ENCODE peak calls at places on chromosomes 7 and 10, in nine cellular contexts. One of them, this sample, is unnamed.

GRCh38 chr7:75776295-75776971 is 4.4 kb upstream of the CCL26 start:
- DNase-seq in endothelial cell of umbilical vein: no peak
- DNase-seq in suprapubic skin: no peak
- DNase-seq in HCT116: no peak
- DNase-seq in transverse colon: no peak
- DNase-seq in HL-60: peak
- DNase-seq in breast epithelium: no peak
- DNase-seq in stomach: no peak
- DNase-seq in spleen: no peak
- DNase-seq in this sample: no peak

GRCh38 chr10:48444861-48445841 is 138.7 kb downstream of the MAPK8 start:
- DNase-seq in HL-60: no peak
- DNase-seq in breast epithelium: no peak
- DNase-seq in endothelial cell of umbilical vein: no peak
- DNase-seq in transverse colon: no peak
- DNase-seq in suprapubic skin: no peak
- DNase-seq in stomach: peak
- DNase-seq in HCT116: no peak
- DNase-seq in spleen: peak
- DNase-seq in this sample: no peak

GRCh38 chr7:7970620-7971307 is 2.2 kb downstream of the GLCCI1 start:
- DNase-seq in stomach: no peak
- DNase-seq in breast epithelium: no peak
- DNase-seq in endothelial cell of umbilical vein: peak
- DNase-seq in transverse colon: no peak
- DNase-seq in HCT116: no peak
- DNase-seq in suprapubic skin: no peak
- DNase-seq in spleen: no peak
- DNase-seq in HL-60: peak
- DNase-seq in this sample: no peak

GRCh38 chr7:142030294-142030693 is 34.6 kb downstream of the MGAM start:
- DNase-seq in spleen: no peak
- DNase-seq in suprapubic skin: no peak
- DNase-seq in HL-60: peak
- DNase-seq in HCT116: no peak
- DNase-seq in endothelial cell of umbilical vein: no peak
- DNase-seq in breast epithelium: no peak
- DNase-seq in stomach: no peak
- DNase-seq in transverse colon: no peak
- DNase-seq in this sample: no peak

GRCh38 chr7:25025218-25025671 is 45.3 kb upstream of the OSBPL3 start:
- DNase-seq in HL-60: no peak
- DNase-seq in HCT116: no peak
- DNase-seq in stomach: no peak
- DNase-seq in breast epithelium: no peak
- DNase-seq in endothelial cell of umbilical vein: peak
- DNase-seq in spleen: no peak
- DNase-seq in suprapubic skin: no peak
- DNase-seq in transverse colon: no peak
- DNase-seq in this sample: no peak

GRCh38 chr7:141463986-141464385 is 87.2 kb upstream of the AGK start:
- DNase-seq in transverse colon: no peak
- DNase-seq in HL-60: no peak
- DNase-seq in suprapubic skin: no peak
- DNase-seq in HCT116: no peak
- DNase-seq in spleen: no peak
- DNase-seq in endothelial cell of umbilical vein: no peak
- DNase-seq in stomach: no peak
- DNase-seq in breast epithelium: no peak
- DNase-seq in this sample: no peak

GRCh38 chr7:3371601-3372000 is 70.5 kb downstream of the SDK1 start:
- DNase-seq in spleen: no peak
- DNase-seq in stomach: no peak
- DNase-seq in transverse colon: no peak
- DNase-seq in suprapubic skin: no peak
- DNase-seq in endothelial cell of umbilical vein: no peak
- DNase-seq in HCT116: no peak
- DNase-seq in HL-60: no peak
- DNase-seq in breast epithelium: no peak
- DNase-seq in this sample: no peak

GRCh38 chr7:149719912-149720335 is 53.5 kb downstream of the ZNF467 start:
- DNase-seq in spleen: no peak
- DNase-seq in endothelial cell of umbilical vein: no peak
- DNase-seq in transverse colon: no peak
- DNase-seq in breast epithelium: no peak
- DNase-seq in stomach: no peak
- DNase-seq in HL-60: no peak
- DNase-seq in suprapubic skin: no peak
- DNase-seq in HCT116: no peak
- DNase-seq in this sample: no peak

GRCh38 chr10:72321248-72322029 is 33.3 kb downstream of the DNAJB12 start:
- DNase-seq in spleen: peak
- DNase-seq in stomach: no peak
- DNase-seq in transverse colon: no peak
- DNase-seq in breast epithelium: no peak
- DNase-seq in HL-60: no peak
- DNase-seq in endothelial cell of umbilical vein: no peak
- DNase-seq in HCT116: no peak
- DNase-seq in suprapubic skin: peak
- DNase-seq in this sample: peak

GRCh38 chr10:75765705-75766104 is 334.3 kb downstream of the LRMDA start:
- DNase-seq in HL-60: no peak
- DNase-seq in HCT116: no peak
- DNase-seq in spleen: no peak
- DNase-seq in breast epithelium: no peak
- DNase-seq in stomach: no peak
- DNase-seq in endothelial cell of umbilical vein: no peak
- DNase-seq in transverse colon: no peak
- DNase-seq in suprapubic skin: no peak
- DNase-seq in this sample: no peak

GRCh38 chr10:103757531-103758293 is 97.7 kb downstream of the SH3PXD2A start:
- DNase-seq in breast epithelium: no peak
- DNase-seq in HL-60: peak
- DNase-seq in HCT116: no peak
- DNase-seq in stomach: no peak
- DNase-seq in suprapubic skin: no peak
- DNase-seq in spleen: peak
- DNase-seq in endothelial cell of umbilical vein: peak
- DNase-seq in transverse colon: peak
- DNase-seq in this sample: no peak

GRCh38 chr7:28070311-28071055 is 110.1 kb downstream of the JAZF1 start:
- DNase-seq in suprapubic skin: no peak
- DNase-seq in stomach: no peak
- DNase-seq in transverse colon: no peak
- DNase-seq in breast epithelium: no peak
- DNase-seq in endothelial cell of umbilical vein: no peak
- DNase-seq in HCT116: no peak
- DNase-seq in spleen: no peak
- DNase-seq in HL-60: no peak
- DNase-seq in this sample: no peak

GRCh38 chr7:28067171-28067570 is 113.4 kb downstream of the JAZF1 start:
- DNase-seq in HL-60: no peak
- DNase-seq in suprapubic skin: no peak
- DNase-seq in spleen: no peak
- DNase-seq in endothelial cell of umbilical vein: no peak
- DNase-seq in stomach: no peak
- DNase-seq in breast epithelium: no peak
- DNase-seq in HCT116: no peak
- DNase-seq in transverse colon: no peak
- DNase-seq in this sample: no peak

GRCh38 chr7:28071570-28071969 is 109.0 kb downstream of the JAZF1 start:
- DNase-seq in endothelial cell of umbilical vein: no peak
- DNase-seq in stomach: no peak
- DNase-seq in breast epithelium: no peak
- DNase-seq in HCT116: no peak
- DNase-seq in transverse colon: no peak
- DNase-seq in spleen: no peak
- DNase-seq in HL-60: no peak
- DNase-seq in suprapubic skin: no peak
- DNase-seq in this sample: no peak

GRCh38 chr7:28068811-28069216 is 111.8 kb downstream of the JAZF1 start:
- DNase-seq in spleen: no peak
- DNase-seq in HL-60: no peak
- DNase-seq in transverse colon: no peak
- DNase-seq in breast epithelium: no peak
- DNase-seq in endothelial cell of umbilical vein: no peak
- DNase-seq in HCT116: no peak
- DNase-seq in suprapubic skin: no peak
- DNase-seq in stomach: no peak
- DNase-seq in this sample: no peak

DNA sequence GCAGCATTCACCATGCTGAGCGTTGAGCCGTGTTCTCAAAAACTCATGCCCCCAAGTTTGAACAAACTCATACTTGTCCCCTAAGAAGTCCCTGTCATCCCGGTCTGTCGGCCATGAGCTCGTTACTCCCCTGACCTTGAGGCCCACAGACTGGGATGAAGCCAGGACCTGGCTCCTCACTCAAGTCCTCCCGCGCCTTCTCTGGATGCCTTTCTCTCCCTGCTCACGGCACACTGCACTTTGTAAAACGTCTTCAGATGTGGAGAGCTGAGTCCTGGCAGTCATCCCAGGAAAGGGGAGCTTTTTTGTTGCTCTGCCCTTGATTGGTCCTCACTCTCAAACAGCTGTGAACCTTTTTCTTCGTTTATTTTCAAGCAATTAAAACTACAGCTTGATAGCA is 110.8 kb downstream of the JAZF1 start:
- DNase-seq in endothelial cell of umbilical vein: no peak
- DNase-seq in HCT116: no peak
- DNase-seq in stomach: no peak
- DNase-seq in suprapubic skin: peak
- DNase-seq in HL-60: no peak
- DNase-seq in transverse colon: peak
- DNase-seq in breast epithelium: no peak
- DNase-seq in spleen: no peak
- DNase-seq in this sample: no peak
- TF ChIP-seq POLR2AphosphoS5 in endothelial cell of umbilical vein: no peak
- TF ChIP-seq POLR2AphosphoS5 in HCT116: no peak
- TF ChIP-seq POLR2AphosphoS5 in stomach: no peak
- TF ChIP-seq POLR2AphosphoS5 in suprapubic skin: no peak
- TF ChIP-seq POLR2AphosphoS5 in HL-60: no peak
- TF ChIP-seq POLR2AphosphoS5 in transverse colon: peak
- TF ChIP-seq POLR2AphosphoS5 in breast epithelium: no peak
- TF ChIP-seq POLR2AphosphoS5 in spleen: no peak
- TF ChIP-seq POLR2AphosphoS5 in this sample: no peak

GRCh38 chr10:109894516-109894915 is 28.8 kb downstream of the XPNPEP1 start:
- DNase-seq in stomach: peak
- DNase-seq in endothelial cell of umbilical vein: peak
- DNase-seq in suprapubic skin: peak
- DNase-seq in HCT116: no peak
- DNase-seq in breast epithelium: no peak
- DNase-seq in transverse colon: peak
- DNase-seq in HL-60: peak
- DNase-seq in spleen: no peak
- DNase-seq in this sample: no peak
- TF ChIP-seq POLR2AphosphoS5 in stomach: peak
- TF ChIP-seq POLR2AphosphoS5 in endothelial cell of umbilical vein: no peak
- TF ChIP-seq POLR2AphosphoS5 in suprapubic skin: peak
- TF ChIP-seq POLR2AphosphoS5 in HCT116: no peak
- TF ChIP-seq POLR2AphosphoS5 in breast epithelium: peak
- TF ChIP-seq POLR2AphosphoS5 in transverse colon: peak
- TF ChIP-seq POLR2AphosphoS5 in HL-60: no peak
- TF ChIP-seq POLR2AphosphoS5 in spleen: no peak
- TF ChIP-seq POLR2AphosphoS5 in this sample: no peak

DNA sequence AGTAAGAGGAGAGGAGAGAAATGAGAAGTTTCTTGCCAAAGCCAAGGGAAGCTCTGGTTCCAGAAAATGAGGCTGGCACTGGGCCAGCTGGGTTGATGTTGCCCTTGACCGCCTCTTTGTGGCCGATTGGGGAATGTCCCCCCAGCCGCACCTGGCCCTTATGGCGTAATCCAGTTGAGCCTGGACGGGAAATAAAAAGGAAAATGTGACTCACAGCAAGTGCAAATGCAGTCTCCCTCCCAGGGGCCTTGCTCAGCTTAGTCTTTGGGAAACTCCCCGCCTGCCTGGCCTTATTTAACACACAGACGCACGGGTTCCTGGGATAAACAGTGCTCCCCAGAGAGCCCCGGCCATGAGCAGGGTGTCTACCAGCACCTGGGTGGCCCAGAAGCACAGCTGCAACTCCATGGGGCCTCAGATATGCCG is 174.8 kb downstream of the KIAA1217 start:
- DNase-seq in endothelial cell of umbilical vein: peak
- DNase-seq in stomach: peak
- DNase-seq in HL-60: peak
- DNase-seq in transverse colon: peak
- DNase-seq in HCT116: peak
- DNase-seq in spleen: no peak
- DNase-seq in suprapubic skin: peak
- DNase-seq in breast epithelium: peak
- DNase-seq in this sample: peak
- TF ChIP-seq POLR2AphosphoS5 in endothelial cell of umbilical vein: no peak
- TF ChIP-seq POLR2AphosphoS5 in stomach: peak
- TF ChIP-seq POLR2AphosphoS5 in HL-60: no peak
- TF ChIP-seq POLR2AphosphoS5 in transverse colon: peak
- TF ChIP-seq POLR2AphosphoS5 in HCT116: peak
- TF ChIP-seq POLR2AphosphoS5 in spleen: peak
- TF ChIP-seq POLR2AphosphoS5 in suprapubic skin: peak
- TF ChIP-seq POLR2AphosphoS5 in breast epithelium: peak
- TF ChIP-seq POLR2AphosphoS5 in this sample: no peak

GRCh38 chr10:85284778-85285397 is 956.5 kb downstream of the CCSER2 start:
- DNase-seq in transverse colon: no peak
- DNase-seq in HL-60: no peak
- DNase-seq in spleen: no peak
- DNase-seq in endothelial cell of umbilical vein: no peak
- DNase-seq in breast epithelium: no peak
- DNase-seq in HCT116: no peak
- DNase-seq in suprapubic skin: no peak
- DNase-seq in stomach: no peak
- DNase-seq in this sample: no peak
- TF ChIP-seq POLR2AphosphoS5 in transverse colon: no peak
- TF ChIP-seq POLR2AphosphoS5 in HL-60: no peak
- TF ChIP-seq POLR2AphosphoS5 in spleen: no peak
- TF ChIP-seq POLR2AphosphoS5 in endothelial cell of umbilical vein: no peak
- TF ChIP-seq POLR2AphosphoS5 in breast epithelium: no peak
- TF ChIP-seq POLR2AphosphoS5 in HCT116: no peak
- TF ChIP-seq POLR2AphosphoS5 in suprapubic skin: no peak
- TF ChIP-seq POLR2AphosphoS5 in stomach: no peak
- TF ChIP-seq POLR2AphosphoS5 in this sample: no peak